ENCODE peak calls at places on chromosomes 7 and 10, in four cellular contexts. T is fibroblast of pulmonary artery, R is IMR-90, G is breast epithelium. K is an unnamed sample.

GRCh38 chr7:132697032-132697431 is 120.8 kb upstream of the PLXNA4 start:
- DNase-seq in G (no peak), T (no peak), R (no peak), K (no peak)

GRCh38 chr7:6650521-6651011 is 13.4 kb downstream of the ZNF316 start:
- DNase-seq in G (no peak), T (no peak), R (no peak), K (no peak)

GRCh38 chr10:114507449-114507848 is 103.1 kb upstream of the AFAP1L2 start:
- DNase-seq in G (peak; percentile 84), R (no peak), T (no peak), K (no peak)

GRCh38 chr10:61634711-61635110 is 28.0 kb upstream of the CABCOCO1 start:
- DNase-seq in R (peak; percentile 58), G (no peak), T (peak; percentile 30), K (peak; percentile 78)

GRCh38 chr7:71165708-71166107 is 33.8 kb downstream of the GALNT17 start:
- DNase-seq in R (no peak), T (no peak), G (no peak), K (no peak)

GRCh38 chr7:92343719-92344118 is 97.9 kb downstream of the ANKIB1 start:
- DNase-seq in R (peak; percentile 13), T (peak; percentile 3), G (no peak), K (peak; percentile 1)

GRCh38 chr10:60043561-60043960 is 137.2 kb upstream of the CCDC6 start:
- DNase-seq in R (no peak), G (no peak), T (no peak), K (no peak)

GRCh38 chr7:8295638-8296361 is 33.8 kb upstream of the ICA1 start:
- DNase-seq in R (peak; percentile 74), T (peak; percentile 84), G (no peak), K (peak; percentile 82)

GRCh38 chr10:103720328-103720963 is 134.9 kb downstream of the SH3PXD2A start:
- DNase-seq in R (peak; percentile 65), G (no peak), T (no peak), K (no peak)

GRCh38 chr10:103676851-103677417 is 178.4 kb downstream of the SH3PXD2A start:
- DNase-seq in R (peak; percentile 95), G (peak; percentile 73), T (peak; percentile 93), K (peak; percentile 98)

GRCh38 chr10:46079831-46080585 is 33.9 kb upstream of the MSMB start:
- DNase-seq in R (no peak), T (no peak), G (no peak), K (peak; percentile 31)

GRCh38 chr10:6348091-6348862 is 145.5 kb downstream of the PFKFB3 start:
- DNase-seq in R (no peak), T (no peak), G (peak; percentile 48), K (peak; percentile 74)

GRCh38 chr10:29210469-29210868 is 78.4 kb upstream of the LYZL1 start:
- DNase-seq in T (no peak), R (no peak), G (no peak), K (no peak)

GRCh38 chr10:114282526-114282925 is 43.5 kb downstream of the VWA2 start:
- DNase-seq in G (no peak), T (no peak), R (no peak), K (no peak)

GRCh38 chr7:50472427-50472826 is 22.3 kb upstream of the FIGNL1 start:
- DNase-seq in T (no peak), G (no peak), R (no peak), K (no peak)

GRCh38 chr7:147937428-147937827 is 653.1 kb upstream of the C7orf33 start:
- DNase-seq in T (no peak), G (no peak), R (no peak), K (peak; percentile 2)

GRCh38 chr7:69062020-69062760 is 536.1 kb upstream of the AUTS2 start:
- DNase-seq in G (no peak), T (peak; percentile 24), R (peak; percentile 37), K (peak; percentile 74)

GRCh38 chr10:85741626-85742300 is 624.8 kb downstream of the GRID1 start:
- DNase-seq in G (no peak), T (no peak), R (no peak), K (no peak)

GRCh38 chr7:67821116-67821515 is 824.5 kb downstream of the TYW1 start:
- DNase-seq in G (no peak), R (no peak), T (peak; percentile 6), K (peak; percentile 46)

GRCh38 chr10:96416643-96417042 is 57.8 kb upstream of the OPALIN start:
- DNase-seq in G (peak; percentile 62), T (no peak), R (no peak), K (peak; percentile 45)

DNA sequence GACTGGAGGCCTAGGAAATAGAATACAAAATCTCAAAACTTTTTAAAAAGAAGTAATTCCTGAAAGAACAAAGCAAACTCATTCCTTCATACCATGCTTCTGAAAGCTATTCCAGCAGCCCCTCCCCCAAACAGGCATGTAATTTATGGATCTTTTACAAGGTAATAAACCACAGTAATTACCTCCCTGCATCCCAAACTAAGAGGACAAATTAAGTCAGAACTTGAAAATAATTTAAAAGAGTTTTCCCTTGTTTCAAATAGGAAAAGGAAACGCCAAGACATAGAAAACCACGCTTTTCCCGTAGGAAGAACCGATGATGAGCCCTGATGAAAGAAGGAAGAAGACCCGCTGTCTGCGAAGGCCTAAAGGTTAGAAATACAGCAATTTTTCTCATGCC is 8.9 kb downstream of the HOXA4 start:
- DNase-seq in R (peak; percentile 23), G (peak; percentile 2), T (no peak), K (no peak)
- H3K4me3 ChIP-seq in R (peak overlapping the region; percentile 48), G (no peak overlapping the region), T (no peak overlapping the region), K (no peak overlapping the region)

GRCh38 chr7:47988496-47989386 is 9.3 kb upstream of the HUS1 start:
- DNase-seq in R (peak; percentile 5), G (no peak), T (peak; percentile 22), K (no peak)
- TF ChIP-seq CTCF in R (peak; percentile 34), G (no peak), T (peak; percentile 62), K (peak; percentile 53)

GRCh38 chr7:74101061-74101681 is 17.6 kb downstream of the LIMK1 start:
- DNase-seq in G (no peak), T (no peak), R (no peak), K (peak; percentile 44)

GRCh38 chr7:74099031-74099430 is 15.4 kb downstream of the LIMK1 start:
- DNase-seq in T (no peak), G (no peak), R (no peak), K (no peak)

GRCh38 chr7:74094224-74095095 is 10.9 kb downstream of the LIMK1 start:
- DNase-seq in R (peak; percentile 95), T (peak; percentile 86), G (peak; percentile 80), K (peak; percentile 93)

GRCh38 chr7:74093671-74094223 is 10.1 kb downstream of the LIMK1 start:
- DNase-seq in T (no peak), R (no peak), G (no peak), K (no peak)

DNA sequence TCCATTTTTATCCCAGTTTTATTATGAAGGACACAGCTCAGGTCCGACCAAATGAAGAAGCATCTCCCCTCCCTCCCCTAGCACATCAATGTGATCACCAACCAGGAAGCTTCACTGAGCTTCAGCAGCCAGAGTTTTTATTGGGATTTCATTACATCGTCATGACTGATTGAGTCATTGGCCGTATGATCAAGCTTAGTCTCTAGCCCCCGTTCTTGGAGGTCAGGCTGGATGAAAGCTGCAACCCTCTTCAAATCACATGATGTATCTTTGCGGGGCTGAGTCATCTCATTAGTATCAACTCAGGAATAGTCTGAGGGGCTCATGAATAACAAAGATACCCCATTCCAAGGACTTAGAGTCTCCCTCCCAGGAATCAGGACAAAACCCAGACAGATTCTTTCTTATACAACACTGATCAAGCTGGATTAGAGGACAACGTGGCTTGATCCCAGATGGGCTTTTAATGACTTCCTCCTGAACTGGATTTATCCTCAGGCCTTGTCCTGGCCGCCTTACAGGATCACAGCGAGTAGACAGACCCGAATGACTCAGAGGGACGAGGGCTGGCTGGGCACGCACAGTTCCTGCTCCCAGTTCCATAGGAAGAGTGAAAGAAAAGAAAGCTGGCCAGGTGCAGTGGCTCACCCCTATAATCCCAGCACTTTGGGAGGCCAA is 14.5 kb downstream of the LIMK1 start:
- DNase-seq in G (peak; percentile 77), T (peak; percentile 76), R (peak; percentile 96), K (peak; percentile 96)
- H3K4me3 ChIP-seq in G (no peak overlapping the region), T (no peak overlapping the region), R (no peak overlapping the region), K (no peak overlapping the region)

GRCh38 chr10:7689591-7689990 is 13.5 kb upstream of the ITIH2 start:
- DNase-seq in R (no peak), T (no peak), G (no peak), K (no peak)
- TF ChIP-seq CTCF in R (no peak), T (no peak), G (no peak), K (no peak)

DNA sequence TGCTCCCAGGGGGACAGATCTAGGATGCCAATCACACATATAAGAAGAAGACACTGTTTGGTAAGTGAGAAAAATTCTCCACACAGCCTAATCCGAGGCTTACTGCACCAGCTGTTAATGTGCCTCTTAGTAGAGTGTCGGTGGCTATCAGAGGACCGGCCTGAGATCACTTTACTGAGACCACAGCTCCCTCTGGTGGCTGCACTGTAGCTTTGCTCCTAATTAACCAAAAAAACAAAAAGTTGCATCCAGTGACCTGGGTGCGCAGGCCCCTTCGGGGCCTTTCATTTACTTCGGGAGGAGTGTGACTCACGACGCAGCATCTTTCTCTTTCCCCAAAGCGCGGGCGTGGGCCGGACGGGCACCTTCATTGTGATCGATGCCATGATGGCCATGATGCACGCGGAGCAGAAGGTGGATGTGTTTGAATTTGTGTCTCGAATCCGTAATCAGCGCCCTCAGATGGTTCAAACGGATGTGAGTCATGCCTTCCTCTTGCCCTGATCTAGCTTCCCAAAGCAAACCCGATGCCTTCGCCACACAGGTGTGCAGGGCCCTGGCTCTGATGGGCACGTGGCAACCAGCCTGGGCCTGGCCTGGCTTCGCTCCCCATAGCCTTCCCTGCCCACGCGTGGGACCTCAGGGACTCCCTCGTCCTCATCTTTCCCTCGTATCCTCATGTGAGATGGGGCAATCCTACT is 56.7 kb downstream of the MKI67 start:
- DNase-seq in G (no peak), R (peak; percentile 66), T (peak; percentile 86), K (peak; percentile 79)
- H3K4me3 ChIP-seq in G (no peak overlapping the region), R (no peak overlapping the region), T (no peak overlapping the region), K (no peak overlapping the region)

GRCh38 chr10:75319274-75319673 is 82.3 kb downstream of the ZNF503 start:
- DNase-seq in T (no peak), G (no peak), R (no peak), K (no peak)
- TF ChIP-seq CTCF in T (no peak), G (no peak), R (no peak), K (no peak)

DNA sequence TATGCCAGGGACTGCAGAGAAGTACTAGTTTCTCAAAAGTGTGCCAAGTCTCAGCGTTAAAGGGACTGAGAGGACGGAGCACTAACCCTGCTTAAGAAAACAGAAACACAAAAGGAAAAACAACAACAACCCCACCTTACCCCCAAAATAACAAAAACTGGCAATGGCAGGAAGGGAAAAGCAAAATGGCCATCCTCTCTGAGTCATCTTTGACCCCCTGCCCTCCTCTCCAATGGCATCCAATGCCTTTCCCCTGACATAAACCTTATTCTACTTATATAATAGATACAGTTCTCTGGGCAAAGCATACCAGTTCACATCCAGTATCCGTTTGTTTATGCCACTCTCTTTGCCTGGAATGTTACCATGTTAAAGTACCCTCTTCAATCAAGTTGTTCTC is 1.6 kb downstream of the POLR1F start:
- DNase-seq in R (peak; percentile 15), T (peak; percentile 15), G (no peak), K (no peak)
- H3K4me3 ChIP-seq in R (no peak overlapping the region), T (peak overlapping the region; percentile 93), G (no peak overlapping the region), K (peak overlapping the region; percentile 92)

DNA sequence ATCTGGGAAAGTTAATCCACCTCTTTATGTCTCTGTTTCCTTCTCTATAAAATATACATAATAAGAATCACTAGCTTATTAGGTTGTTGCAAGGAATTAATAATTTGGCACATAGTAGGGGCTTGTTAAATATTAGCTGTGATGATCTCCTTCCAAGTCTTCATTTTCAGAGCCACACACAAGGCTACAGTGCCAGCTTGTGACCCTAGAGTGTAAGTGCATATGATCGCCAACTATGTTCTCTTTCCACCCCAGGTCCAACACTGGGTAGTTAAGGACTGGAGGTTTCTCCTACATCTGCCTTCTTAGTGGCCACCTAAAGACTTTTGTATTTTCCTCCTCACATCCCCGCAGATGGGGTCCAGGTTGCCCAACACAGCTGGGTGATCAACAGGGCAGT is 17.9 kb upstream of the ACSM6 start:
- DNase-seq in R (no peak), G (no peak), T (no peak), K (no peak)
- TF ChIP-seq CTCF in R (no peak), G (no peak), T (no peak), K (peak; percentile 4)

K was measured in AG10803.